ENCODE peak calls at places on chromosomes 1 and 21, in eight cellular contexts. D, Z, V, X, A, T, E and P are unnamed samples.

GRCh38 chr1:203182377-203182927 is 4.1 kb downstream of the CHI3L1 start:
- DNase-seq in E (no peak), T (no peak), D (no peak), A (no peak), V (no peak), Z (no peak), X (no peak), P (no peak)

GRCh38 chr1:178137238-178137637 is 43.3 kb downstream of the RASAL2 start:
- DNase-seq in X (no peak), D (peak), T (no peak), Z (peak), V (no peak), A (no peak), E (no peak), P (no peak)

GRCh38 chr1:4268262-4268889 is 368.3 kb upstream of the C1orf174 start:
- DNase-seq in T (no peak), V (no peak), A (no peak), D (no peak), X (no peak), Z (no peak), E (no peak), P (no peak)

GRCh38 chr1:12138196-12139183 is 28.3 kb upstream of the TNFRSF1B start:
- DNase-seq in T (no peak), Z (no peak), A (no peak), V (no peak), E (no peak), X (no peak), D (peak), P (no peak)

GRCh38 chr1:235455806-235456205 is 48.4 kb downstream of the B3GALNT2 start:
- DNase-seq in Z (no peak), D (peak), T (no peak), V (no peak), E (no peak), X (no peak), A (no peak), P (no peak)

GRCh38 chr1:36924282-36924791 is 110.0 kb downstream of the GRIK3 start:
- DNase-seq in Z (peak), V (peak), E (peak), D (peak), A (peak), X (peak), T (no peak), P (no peak)

GRCh38 chr1:34406377-34406776 is 229.7 kb downstream of the C1orf94 start:
- DNase-seq in V (no peak), A (no peak), Z (no peak), E (no peak), X (no peak), T (no peak), D (no peak), P (no peak)

GRCh38 chr21:19353271-19353670 is 949.7 kb upstream of the TMPRSS15 start:
- DNase-seq in Z (no peak), A (no peak), V (no peak), T (no peak), X (no peak), E (no peak), D (no peak), P (no peak)

GRCh38 chr1:150076066-150076465 is 8.5 kb downstream of the VPS45 start:
- DNase-seq in E (no peak), T (no peak), Z (no peak), X (no peak), D (peak), A (no peak), V (no peak), P (no peak)

GRCh38 chr1:187067160-187067559 is 238.4 kb downstream of the PLA2G4A start:
- DNase-seq in X (no peak), D (no peak), Z (no peak), A (peak), V (no peak), E (no peak), T (no peak), P (no peak)